ENCODE peak calls at places on chromosomes 5 and 9, in ten cellular contexts. One of them, this sample, is unnamed.

GRCh38 chr9:8907863-8908262 is 1108.3 kb upstream of the DMAC1 start:
- DNase-seq in stimulated activated CD8-positive, alpha-beta memory T cell treated with anti-CD3 and anti-CD28 coated beads, Interleukin-4, amount 100 ng/mL, for 1 hour: no peak
- DNase-seq in adipocyte: no peak
- DNase-seq in HFF-Myc: no peak
- DNase-seq in NCI-H524 treated with DMSO at 0.1 percent for 48 hours: no peak
- DNase-seq in left ventricle myocardium inferior: no peak
- DNase-seq in iris pigment epithelial cell: no peak
- DNase-seq in heart right ventricle: no peak
- DNase-seq in NCI-H1105: no peak
- DNase-seq in NB4: no peak
- DNase-seq in this sample: no peak

GRCh38 chr9:88326024-88326423 is 62.2 kb upstream of the SPIN1 start:
- DNase-seq in heart right ventricle: no peak
- DNase-seq in NCI-H524 treated with DMSO at 0.1 percent for 48 hours: no peak
- DNase-seq in iris pigment epithelial cell: no peak
- DNase-seq in stimulated activated CD8-positive, alpha-beta memory T cell treated with anti-CD3 and anti-CD28 coated beads, Interleukin-4, amount 100 ng/mL, for 1 hour: no peak
- DNase-seq in NCI-H1105: no peak
- DNase-seq in NB4: no peak
- DNase-seq in adipocyte: no peak
- DNase-seq in left ventricle myocardium inferior: no peak
- DNase-seq in HFF-Myc: no peak
- DNase-seq in this sample: no peak

GRCh38 chr9:81183763-81184162 is 505.6 kb downstream of the TLE1 start:
- DNase-seq in NCI-H1105: no peak
- DNase-seq in stimulated activated CD8-positive, alpha-beta memory T cell treated with anti-CD3 and anti-CD28 coated beads, Interleukin-4, amount 100 ng/mL, for 1 hour: no peak
- DNase-seq in iris pigment epithelial cell: peak; percentile 90
- DNase-seq in adipocyte: peak; percentile 68
- DNase-seq in left ventricle myocardium inferior: no peak
- DNase-seq in HFF-Myc: no peak
- DNase-seq in NCI-H524 treated with DMSO at 0.1 percent for 48 hours: no peak
- DNase-seq in heart right ventricle: no peak
- DNase-seq in NB4: no peak
- DNase-seq in this sample: peak; percentile 92

GRCh38 chr9:34985311-34985899 is 4.1 kb upstream of the DNAJB5 start:
- DNase-seq in stimulated activated CD8-positive, alpha-beta memory T cell treated with anti-CD3 and anti-CD28 coated beads, Interleukin-4, amount 100 ng/mL, for 1 hour: no peak
- DNase-seq in NB4: peak; percentile 87
- DNase-seq in left ventricle myocardium inferior: peak; percentile 43
- DNase-seq in NCI-H1105: peak; percentile 51
- DNase-seq in adipocyte: peak; percentile 79
- DNase-seq in HFF-Myc: peak; percentile 50
- DNase-seq in heart right ventricle: peak; percentile 27
- DNase-seq in NCI-H524 treated with DMSO at 0.1 percent for 48 hours: no peak
- DNase-seq in iris pigment epithelial cell: peak; percentile 60
- DNase-seq in this sample: peak; percentile 19

GRCh38 chr5:66442951-66443445 is 153.2 kb upstream of the MAST4 start:
- DNase-seq in HFF-Myc: no peak
- DNase-seq in NCI-H1105: no peak
- DNase-seq in heart right ventricle: no peak
- DNase-seq in stimulated activated CD8-positive, alpha-beta memory T cell treated with anti-CD3 and anti-CD28 coated beads, Interleukin-4, amount 100 ng/mL, for 1 hour: no peak
- DNase-seq in adipocyte: no peak
- DNase-seq in NB4: no peak
- DNase-seq in left ventricle myocardium inferior: no peak
- DNase-seq in NCI-H524 treated with DMSO at 0.1 percent for 48 hours: no peak
- DNase-seq in iris pigment epithelial cell: no peak
- DNase-seq in this sample: peak; percentile 84

GRCh38 chr9:38690574-38690973 is 29.4 kb downstream of the FAM240B start:
- DNase-seq in adipocyte: no peak
- DNase-seq in NCI-H1105: no peak
- DNase-seq in iris pigment epithelial cell: no peak
- DNase-seq in left ventricle myocardium inferior: no peak
- DNase-seq in heart right ventricle: no peak
- DNase-seq in NB4: no peak
- DNase-seq in HFF-Myc: no peak
- DNase-seq in NCI-H524 treated with DMSO at 0.1 percent for 48 hours: no peak
- DNase-seq in stimulated activated CD8-positive, alpha-beta memory T cell treated with anti-CD3 and anti-CD28 coated beads, Interleukin-4, amount 100 ng/mL, for 1 hour: no peak
- DNase-seq in this sample: no peak

GRCh38 chr5:66849803-66850202 is 253.6 kb downstream of the MAST4 start:
- DNase-seq in NB4: no peak
- DNase-seq in stimulated activated CD8-positive, alpha-beta memory T cell treated with anti-CD3 and anti-CD28 coated beads, Interleukin-4, amount 100 ng/mL, for 1 hour: no peak
- DNase-seq in adipocyte: peak; percentile 18
- DNase-seq in NCI-H1105: no peak
- DNase-seq in NCI-H524 treated with DMSO at 0.1 percent for 48 hours: no peak
- DNase-seq in iris pigment epithelial cell: peak; percentile 48
- DNase-seq in heart right ventricle: no peak
- DNase-seq in HFF-Myc: no peak
- DNase-seq in left ventricle myocardium inferior: no peak
- DNase-seq in this sample: peak; percentile 61

GRCh38 chr9:12934515-12935301 is 159.9 kb downstream of the LURAP1L start:
- DNase-seq in NCI-H1105: no peak
- DNase-seq in heart right ventricle: no peak
- DNase-seq in NB4: no peak
- DNase-seq in left ventricle myocardium inferior: no peak
- DNase-seq in stimulated activated CD8-positive, alpha-beta memory T cell treated with anti-CD3 and anti-CD28 coated beads, Interleukin-4, amount 100 ng/mL, for 1 hour: no peak
- DNase-seq in adipocyte: peak; percentile 44
- DNase-seq in NCI-H524 treated with DMSO at 0.1 percent for 48 hours: no peak
- DNase-seq in iris pigment epithelial cell: no peak
- DNase-seq in HFF-Myc: no peak
- DNase-seq in this sample: no peak

GRCh38 chr9:35042081-35042604 is 30.3 kb downstream of the VCP start:
- DNase-seq in HFF-Myc: no peak
- DNase-seq in stimulated activated CD8-positive, alpha-beta memory T cell treated with anti-CD3 and anti-CD28 coated beads, Interleukin-4, amount 100 ng/mL, for 1 hour: no peak
- DNase-seq in adipocyte: peak; percentile 38
- DNase-seq in heart right ventricle: no peak
- DNase-seq in left ventricle myocardium inferior: no peak
- DNase-seq in NCI-H1105: no peak
- DNase-seq in NB4: peak; percentile 87
- DNase-seq in iris pigment epithelial cell: peak; percentile 47
- DNase-seq in NCI-H524 treated with DMSO at 0.1 percent for 48 hours: no peak
- DNase-seq in this sample: no peak

GRCh38 chr5:178373711-178374110 is 141.1 kb upstream of the PHYKPL start:
- DNase-seq in adipocyte: no peak
- DNase-seq in left ventricle myocardium inferior: no peak
- DNase-seq in NCI-H524 treated with DMSO at 0.1 percent for 48 hours: no peak
- DNase-seq in NCI-H1105: no peak
- DNase-seq in iris pigment epithelial cell: no peak
- DNase-seq in heart right ventricle: no peak
- DNase-seq in HFF-Myc: no peak
- DNase-seq in stimulated activated CD8-positive, alpha-beta memory T cell treated with anti-CD3 and anti-CD28 coated beads, Interleukin-4, amount 100 ng/mL, for 1 hour: no peak
- DNase-seq in NB4: no peak
- DNase-seq in this sample: no peak